ENCODE peak calls at places on chromosome X, in four cellular contexts. One of them, this sample, is unnamed.
A peak's percentile ranks its signal among the peaks of the same experiment; 100 is the strongest.

GRCh38 chrX:15311119-15311518 is 4.3 kb downstream of the ASB11 start:
- DNase-seq in GM23248: no peak
- DNase-seq in mesendoderm: no peak
- DNase-seq in HCT116: no peak
- DNase-seq in this sample: no peak

GRCh38 chrX:4638036-4638435 is 924.6 kb upstream of the PRKX start:
- DNase-seq in GM23248: no peak
- DNase-seq in mesendoderm: no peak
- DNase-seq in HCT116: no peak
- DNase-seq in this sample: no peak

GRCh38 chrX:130896026-130896425 is 7.0 kb downstream of the ENOX2 start:
- DNase-seq in GM23248: peak; percentile 51
- DNase-seq in mesendoderm: no peak
- DNase-seq in HCT116: no peak
- DNase-seq in this sample: no peak

GRCh38 chrX:2513120-2513664 is 12.4 kb upstream of the DHRSX start:
- DNase-seq in GM23248: no peak
- DNase-seq in mesendoderm: peak; percentile 72
- DNase-seq in HCT116: no peak
- DNase-seq in this sample: peak; percentile 21

GRCh38 chrX:11543249-11543648 is 122.5 kb downstream of the ARHGAP6 start:
- DNase-seq in GM23248: no peak
- DNase-seq in mesendoderm: no peak
- DNase-seq in HCT116: no peak
- DNase-seq in this sample: no peak

GRCh38 chrX:7074135-7074907 is 73.2 kb upstream of the STS start:
- DNase-seq in GM23248: no peak
- DNase-seq in mesendoderm: no peak
- DNase-seq in HCT116: no peak
- DNase-seq in this sample: no peak

GRCh38 chrX:56211701-56212100 is 20.5 kb upstream of the KLF8 start:
- DNase-seq in GM23248: no peak
- DNase-seq in mesendoderm: no peak
- DNase-seq in HCT116: no peak
- DNase-seq in this sample: no peak

GRCh38 chrX:67619253-67619652 is 75.4 kb downstream of the AR start:
- DNase-seq in GM23248: peak; percentile 84
- DNase-seq in mesendoderm: no peak
- DNase-seq in HCT116: no peak
- DNase-seq in this sample: no peak

GRCh38 chrX:120468071-120468470 is 1.0 kb downstream of the LAMP2 start:
- DNase-seq in GM23248: no peak
- DNase-seq in mesendoderm: no peak
- DNase-seq in HCT116: no peak
- DNase-seq in this sample: no peak

GRCh38 chrX:51956441-51956840 is 63.0 kb downstream of the MAGED1 start:
- DNase-seq in GM23248: no peak
- DNase-seq in mesendoderm: no peak
- DNase-seq in HCT116: no peak
- DNase-seq in this sample: no peak

GRCh38 chrX:107627792-107628661 is at the start of gene PRPS1:
- DNase-seq in GM23248: peak; percentile 95
- DNase-seq in mesendoderm: peak; percentile 98
- DNase-seq in HCT116: peak; percentile 88
- DNase-seq in this sample: peak; percentile 94

GRCh38 chrX:41405551-41405950 is 41.6 kb upstream of the NYX start:
- DNase-seq in GM23248: no peak
- DNase-seq in mesendoderm: no peak
- DNase-seq in HCT116: no peak
- DNase-seq in this sample: no peak

GRCh38 chrX:65528705-65529340 is 5.8 kb downstream of the LAS1L start:
- DNase-seq in GM23248: peak; percentile 29
- DNase-seq in mesendoderm: peak; percentile 51
- DNase-seq in HCT116: no peak
- DNase-seq in this sample: no peak

GRCh38 chrX:31649176-31649575 is 577.3 kb upstream of the FTHL17 start:
- DNase-seq in GM23248: no peak
- DNase-seq in mesendoderm: no peak
- DNase-seq in HCT116: no peak
- DNase-seq in this sample: no peak

GRCh38 chrX:150362599-150363481 is at the start of gene MAMLD1:
- DNase-seq in GM23248: peak; percentile 87
- DNase-seq in mesendoderm: peak; percentile 49
- DNase-seq in HCT116: peak; percentile 51
- DNase-seq in this sample: peak; percentile 84

GRCh38 chrX:13235930-13236329 is 83.9 kb downstream of the ATXN3L start:
- DNase-seq in GM23248: no peak
- DNase-seq in mesendoderm: no peak
- DNase-seq in HCT116: no peak
- DNase-seq in this sample: no peak

GRCh38 chrX:136711147-136711546 is 63.2 kb downstream of the CD40LG start:
- DNase-seq in GM23248: peak; percentile 51
- DNase-seq in mesendoderm: peak; percentile 48
- DNase-seq in HCT116: no peak
- DNase-seq in this sample: no peak

GRCh38 chrX:110561036-110561435 is 202.4 kb downstream of the RTL9 start:
- DNase-seq in GM23248: peak; percentile 70
- DNase-seq in mesendoderm: no peak
- DNase-seq in HCT116: no peak
- DNase-seq in this sample: no peak

GRCh38 chrX:109826954-109827708 is 94.1 kb upstream of the ACSL4 start:
- DNase-seq in GM23248: peak; percentile 81
- DNase-seq in mesendoderm: peak; percentile 68
- DNase-seq in HCT116: no peak
- DNase-seq in this sample: no peak

GRCh38 chrX:4935387-4935786 is 1221.9 kb upstream of the PRKX start:
- DNase-seq in GM23248: no peak
- DNase-seq in mesendoderm: no peak
- DNase-seq in HCT116: no peak
- DNase-seq in this sample: no peak

GRCh38 chrX:131477498-131477897 is 66.4 kb upstream of the OR13H1 start:
- DNase-seq in GM23248: no peak
- DNase-seq in mesendoderm: peak; percentile 25
- DNase-seq in HCT116: no peak
- DNase-seq in this sample: no peak

GRCh38 chrX:42818151-42818921 is 40.4 kb upstream of the PPP1R2C start:
- DNase-seq in GM23248: no peak
- DNase-seq in mesendoderm: peak; percentile 6
- DNase-seq in HCT116: no peak
- DNase-seq in this sample: no peak

GRCh38 chrX:27890611-27891010 is 82.8 kb downstream of the MAGEB10 start:
- DNase-seq in GM23248: peak; percentile 22
- DNase-seq in mesendoderm: peak; percentile 33
- DNase-seq in HCT116: peak; percentile 13
- DNase-seq in this sample: no peak

GRCh38 chrX:104972737-104973136 is 247.8 kb downstream of the TEX13A start:
- DNase-seq in GM23248: no peak
- DNase-seq in mesendoderm: no peak
- DNase-seq in HCT116: no peak
- DNase-seq in this sample: no peak

GRCh38 chrX:2408856-2409255 is 91.9 kb downstream of the DHRSX start:
- DNase-seq in GM23248: no peak
- DNase-seq in mesendoderm: no peak
- DNase-seq in HCT116: no peak
- DNase-seq in this sample: no peak

GRCh38 chrX:44244008-44244407 is 99.5 kb downstream of the EFHC2 start:
- DNase-seq in GM23248: peak; percentile 56
- DNase-seq in mesendoderm: peak; percentile 26
- DNase-seq in HCT116: peak; percentile 12
- DNase-seq in this sample: no peak

GRCh38 chrX:29530520-29530919 is 684.8 kb upstream of the MAGEB2 start:
- DNase-seq in GM23248: peak; percentile 27
- DNase-seq in mesendoderm: no peak
- DNase-seq in HCT116: no peak
- DNase-seq in this sample: no peak

GRCh38 chrX:6228720-6229119 is at the start of gene NLGN4X:
- DNase-seq in GM23248: no peak
- DNase-seq in mesendoderm: peak; percentile 87
- DNase-seq in HCT116: no peak
- DNase-seq in this sample: no peak

GRCh38 chrX:23766650-23767551 is 16.1 kb upstream of the SAT1 start:
- DNase-seq in GM23248: no peak
- DNase-seq in mesendoderm: no peak
- DNase-seq in HCT116: no peak
- DNase-seq in this sample: no peak

GRCh38 chrX:6968231-6968630 is 179.3 kb upstream of the STS start:
- DNase-seq in GM23248: no peak
- DNase-seq in mesendoderm: peak; percentile 44
- DNase-seq in HCT116: no peak
- DNase-seq in this sample: no peak

GRCh38 chrX:110284159-110284558 is 33.7 kb downstream of the AMMECR1 start:
- DNase-seq in GM23248: peak; percentile 83
- DNase-seq in mesendoderm: peak; percentile 56
- DNase-seq in HCT116: no peak
- DNase-seq in this sample: no peak

GRCh38 chrX:153731845-153732215 is 7.2 kb downstream of the ABCD1 start:
- DNase-seq in GM23248: no peak
- DNase-seq in mesendoderm: no peak
- DNase-seq in HCT116: no peak
- DNase-seq in this sample: no peak
- H3K27ac ChIP-seq in GM23248: no peak overlapping the region
- H3K27ac ChIP-seq in mesendoderm: no peak overlapping the region
- H3K27ac ChIP-seq in HCT116: no peak overlapping the region
- H3K27ac ChIP-seq in this sample: no peak overlapping the region

DNA sequence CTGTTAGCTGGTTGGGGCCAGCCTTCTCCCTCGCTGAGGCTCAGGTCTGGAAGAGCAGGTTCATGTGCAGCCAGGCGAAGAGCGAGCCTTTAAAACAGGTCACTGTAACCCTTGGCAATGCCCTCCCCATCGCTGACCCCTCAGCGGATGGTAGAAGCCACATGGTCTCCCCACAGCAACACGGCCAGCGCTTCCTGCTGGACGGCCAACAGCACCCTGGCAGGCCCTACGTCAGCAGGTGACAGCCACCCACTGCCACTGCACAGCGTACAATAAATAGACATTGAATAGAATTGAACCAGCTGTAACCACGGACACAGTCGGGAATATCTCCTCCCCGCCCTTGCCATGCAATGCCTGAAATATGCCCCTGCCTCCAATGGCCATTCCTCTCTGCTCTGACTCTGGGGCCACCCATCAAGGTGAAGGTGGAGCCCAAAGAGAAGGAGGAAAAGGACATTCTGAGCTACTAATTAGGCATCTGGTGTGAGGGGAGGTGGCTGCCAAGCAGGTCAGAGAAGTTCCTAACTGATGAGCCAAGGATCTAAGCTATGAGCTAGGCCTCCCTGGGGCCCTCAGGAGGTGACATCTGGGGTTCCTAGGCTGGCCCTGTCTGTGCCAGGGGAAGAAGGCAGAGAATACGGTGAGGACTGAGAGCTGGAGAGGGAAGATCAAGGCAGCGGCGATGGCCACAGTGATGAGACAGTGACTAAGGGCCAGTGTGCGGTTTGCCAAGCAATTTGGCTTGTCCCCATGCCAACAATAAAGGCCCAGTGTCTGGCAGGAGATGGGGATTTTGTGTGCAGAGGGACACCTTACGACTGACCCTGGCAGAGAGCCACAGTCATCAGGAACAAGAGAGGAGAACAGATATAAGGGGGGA is 202.3 kb downstream of the BCOR start:
- DNase-seq in GM23248: peak; percentile 24
- DNase-seq in mesendoderm: no peak
- DNase-seq in HCT116: no peak
- DNase-seq in this sample: no peak
- H3K27ac ChIP-seq in GM23248: no peak overlapping the region
- H3K27ac ChIP-seq in mesendoderm: no peak overlapping the region
- H3K27ac ChIP-seq in HCT116: no peak overlapping the region
- H3K27ac ChIP-seq in this sample: no peak overlapping the region

GRCh38 chrX:8190341-8190830 is 19.3 kb upstream of the VCX2 start:
- DNase-seq in GM23248: no peak
- DNase-seq in mesendoderm: no peak
- DNase-seq in HCT116: no peak
- DNase-seq in this sample: no peak
- H3K27ac ChIP-seq in GM23248: no peak overlapping the region
- H3K27ac ChIP-seq in mesendoderm: no peak overlapping the region
- H3K27ac ChIP-seq in HCT116: no peak overlapping the region
- H3K27ac ChIP-seq in this sample: no peak overlapping the region

GRCh38 chrX:72236841-72237240 is 2.0 kb downstream of the ERCC6L start:
- DNase-seq in GM23248: peak; percentile 11
- DNase-seq in mesendoderm: no peak
- DNase-seq in HCT116: no peak
- DNase-seq in this sample: no peak

GRCh38 chrX:72240976-72241375 is 2.1 kb upstream of the ERCC6L start:
- DNase-seq in GM23248: no peak
- DNase-seq in mesendoderm: no peak
- DNase-seq in HCT116: no peak
- DNase-seq in this sample: no peak

GRCh38 chrX:72238183-72238582 is 644 bp downstream of the ERCC6L start:
- DNase-seq in GM23248: peak; percentile 27
- DNase-seq in mesendoderm: no peak
- DNase-seq in HCT116: no peak
- DNase-seq in this sample: no peak

GRCh38 chrX:72243472-72243871 is 4.6 kb upstream of the ERCC6L start:
- DNase-seq in GM23248: peak; percentile 55
- DNase-seq in mesendoderm: no peak
- DNase-seq in HCT116: no peak
- DNase-seq in this sample: no peak

DNA sequence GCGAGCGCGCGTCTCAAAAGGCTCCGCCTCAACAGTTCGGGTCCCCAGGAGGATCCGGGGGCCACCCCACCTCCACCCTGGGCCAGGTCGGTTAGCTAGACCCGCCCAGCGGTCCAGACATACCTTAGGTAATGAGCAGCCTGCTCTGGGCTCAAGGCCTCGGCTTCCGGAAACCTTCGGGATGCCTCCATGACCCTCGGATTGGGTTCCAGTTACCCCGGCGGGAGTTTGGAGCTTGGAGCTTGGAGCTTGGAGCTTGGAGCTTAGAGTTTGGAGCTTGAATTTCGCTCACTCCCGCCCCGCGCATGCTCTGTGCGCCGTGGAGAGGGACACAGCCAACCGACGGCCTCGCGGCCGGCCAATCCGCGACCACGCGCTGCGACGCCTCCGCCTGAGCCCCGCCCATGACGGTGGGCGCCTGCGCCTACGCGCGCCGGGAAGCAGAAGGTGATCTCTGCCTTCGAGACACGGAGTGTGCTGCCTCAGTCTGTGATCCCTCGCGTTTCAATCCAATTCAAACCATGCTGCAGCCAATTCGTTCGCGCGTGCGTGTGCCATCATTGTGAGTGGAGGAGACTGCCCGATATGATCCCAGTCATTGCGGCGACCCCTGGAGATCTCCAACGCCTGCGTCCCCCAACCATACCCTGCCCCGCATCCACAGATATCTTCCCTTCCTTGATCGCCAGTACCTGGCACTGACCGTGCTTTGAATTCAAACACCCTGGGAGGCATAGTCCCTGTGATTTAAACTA is at the start of gene ERCC6L:
- DNase-seq in GM23248: peak; percentile 90
- DNase-seq in mesendoderm: peak; percentile 96
- DNase-seq in HCT116: peak; percentile 69
- DNase-seq in this sample: peak; percentile 83
- H3K27ac ChIP-seq in GM23248: peak within 1 kb of the TSS; percentile 45
- H3K27ac ChIP-seq in mesendoderm: peak within 1 kb of the TSS; percentile 74
- H3K27ac ChIP-seq in HCT116: peak within 1 kb of the TSS; percentile 77
- H3K27ac ChIP-seq in this sample: peak within 1 kb of the TSS; percentile 63